ENCODE peak calls at places on chromosomes 6 and 20, in four cellular contexts. V is ELF-1, J is HTR-8/SVneo, U is EL. P is an unnamed sample.

GRCh38 chr20:37727247-37727956 is 33.6 kb downstream of the CTNNBL1 start:
- DNase-seq in V (peak), J (no peak), U (peak), P (peak)

GRCh38 chr6:63573140-63573898 is 1.0 kb downstream of the LOC128125822 start:
- DNase-seq in V (peak), J (peak), U (peak), P (peak)

GRCh38 chr6:120354452-120355098 is 979.7 kb downstream of the TBC1D32 start:
- DNase-seq in V (peak), J (no peak), U (no peak), P (no peak)

GRCh38 chr20:5207138-5207537 is 80.3 kb downstream of the CDS2 start:
- DNase-seq in V (no peak), J (no peak), U (no peak), P (no peak)

GRCh38 chr6:105326216-105326615 is 76.7 kb downstream of the PREP start:
- DNase-seq in V (no peak), J (no peak), U (peak), P (no peak)

GRCh38 chr20:58046311-58046710 is 182.1 kb downstream of the ANKRD60 start:
- DNase-seq in V (no peak), J (no peak), U (no peak), P (no peak)

GRCh38 chr20:50670126-50670862 is 21.0 kb downstream of the RIPOR3 start:
- DNase-seq in V (no peak), J (no peak), U (no peak), P (no peak)

GRCh38 chr6:129184808-129185366 is 301.9 kb downstream of the LAMA2 start:
- DNase-seq in V (no peak), J (no peak), U (peak), P (no peak)

GRCh38 chr6:29992792-29993191 is 50.5 kb downstream of the HLA-A start:
- DNase-seq in V (no peak), J (no peak), U (peak), P (no peak)

GRCh38 chr20:20367681-20368413 is at the start of gene INSM1:
- DNase-seq in V (no peak), J (no peak), U (no peak), P (peak)

GRCh38 chr6:161214722-161215121 is 59.1 kb downstream of the AGPAT4 start:
- DNase-seq in V (no peak), J (no peak), U (no peak), P (no peak)

GRCh38 chr6:160634706-160635105 is 29.4 kb downstream of the LPA start:
- DNase-seq in V (no peak), J (no peak), U (no peak), P (peak)

GRCh38 chr6:53294611-53295010 is 54.1 kb downstream of the ELOVL5 start:
- DNase-seq in V (no peak), J (no peak), U (no peak), P (no peak)

GRCh38 chr6:32984639-32985389 is 16.4 kb downstream of the BRD2 start:
- DNase-seq in V (peak), J (peak), U (peak), P (peak)

GRCh38 chr20:57013221-57013620 is 253.2 kb downstream of the BMP7 start:
- DNase-seq in V (no peak), J (no peak), U (no peak), P (no peak)

GRCh38 chr6:27795697-27796494 is 116.3 kb downstream of the OR2B2 start:
- DNase-seq in V (peak), J (peak), U (peak), P (peak)

GRCh38 chr6:29678114-29678513 is 2.8 kb downstream of the ZFP57 start:
- DNase-seq in V (no peak), J (no peak), U (no peak), P (no peak)

P was measured in iPS-NIHi11.